ENCODE peak calls at places on chromosome 18, in four cellular contexts. F is T-helper 9 cell, N is IMR-90, J is ureter. E is an unnamed sample.

GRCh38 chr18:21484851-21485636 is 115.5 kb downstream of the ESCO1 start:
- DNase-seq in J (no peak), F (no peak), N (peak; percentile 21), E (no peak)

GRCh38 chr18:22676423-22676822 is 256.7 kb upstream of the RBBP8 start:
- DNase-seq in N (peak; percentile 54), F (no peak), J (no peak), E (no peak)

GRCh38 chr18:25229080-25229479 is 122.9 kb downstream of the ZNF521 start:
- DNase-seq in F (no peak), N (peak; percentile 81), J (no peak), E (peak; percentile 31)

GRCh38 chr18:79584491-79585394 is 94.9 kb upstream of the CTDP1 start:
- DNase-seq in J (no peak), F (no peak), N (no peak), E (no peak)

GRCh38 chr18:13278231-13278630 is 59.7 kb downstream of the LDLRAD4 start:
- DNase-seq in F (no peak), N (no peak), J (no peak), E (no peak)

GRCh38 chr18:74493689-74494088 is 2.5 kb upstream of the CNDP2 start:
- DNase-seq in F (peak; percentile 32), J (peak; percentile 54), N (peak; percentile 55), E (no peak)

GRCh38 chr18:8424481-8424880 is 184.8 kb upstream of the RAB12 start:
- DNase-seq in J (no peak), F (no peak), N (no peak), E (no peak)

GRCh38 chr18:46055841-46056240 is 16.2 kb downstream of the PSTPIP2 start:
- DNase-seq in N (no peak), F (no peak), J (no peak), E (no peak)

GRCh38 chr18:35495821-35496368 is 1.9 kb downstream of the INO80C start:
- DNase-seq in N (peak; percentile 64), F (no peak), J (no peak), E (no peak)

GRCh38 chr18:44735071-44735470 is 54.4 kb downstream of the SETBP1 start:
- DNase-seq in F (no peak), N (no peak), J (no peak), E (no peak)

GRCh38 chr18:76367168-76367785 is 127.8 kb downstream of the ZNF516 start:
- DNase-seq in J (no peak), F (no peak), N (no peak), E (no peak)

GRCh38 chr18:12408247-12408869 is 629 bp downstream of the PRELID3A start:
- DNase-seq in F (no peak), J (no peak), N (no peak), E (peak; percentile 47)

GRCh38 chr18:36536426-36536825 is 238.9 kb downstream of the FHOD3 start:
- DNase-seq in N (no peak), F (no peak), J (no peak), E (no peak)

GRCh38 chr18:43170586-43170985 is 55.1 kb upstream of the RIT2 start:
- DNase-seq in J (no peak), N (no peak), F (no peak), E (no peak)